ENCODE peak calls at places on chromosomes 12 and 14, in eight cellular contexts. One of them, this sample, is unnamed.

GRCh38 chr12:128408669-128409068 is 141.7 kb downstream of the TMEM132C start:
- DNase-seq in CD4-positive, alpha-beta T cell: no peak
- DNase-seq in pancreas: no peak
- DNase-seq in heart left ventricle: no peak
- DNase-seq in CD8-positive, alpha-beta memory T cell: no peak
- DNase-seq in effector memory CD4-positive, alpha-beta T cell: no peak
- DNase-seq in upper lobe of left lung: no peak
- DNase-seq in cardiac muscle cell: no peak
- DNase-seq in this sample: no peak

GRCh38 chr14:60565211-60565610 is 56.3 kb downstream of the SIX6 start:
- DNase-seq in CD4-positive, alpha-beta T cell: no peak
- DNase-seq in pancreas: no peak
- DNase-seq in heart left ventricle: no peak
- DNase-seq in CD8-positive, alpha-beta memory T cell: no peak
- DNase-seq in effector memory CD4-positive, alpha-beta T cell: no peak
- DNase-seq in upper lobe of left lung: no peak
- DNase-seq in cardiac muscle cell: peak; percentile 81
- DNase-seq in this sample: no peak

GRCh38 chr14:71498151-71498734 is 434.0 kb upstream of the RGS6 start:
- DNase-seq in CD4-positive, alpha-beta T cell: no peak
- DNase-seq in pancreas: no peak
- DNase-seq in heart left ventricle: no peak
- DNase-seq in CD8-positive, alpha-beta memory T cell: no peak
- DNase-seq in effector memory CD4-positive, alpha-beta T cell: no peak
- DNase-seq in upper lobe of left lung: no peak
- DNase-seq in cardiac muscle cell: no peak
- DNase-seq in this sample: no peak

GRCh38 chr12:65613692-65614091 is 210.6 kb upstream of the HMGA2 start:
- DNase-seq in CD4-positive, alpha-beta T cell: no peak
- DNase-seq in pancreas: no peak
- DNase-seq in heart left ventricle: no peak
- DNase-seq in CD8-positive, alpha-beta memory T cell: no peak
- DNase-seq in effector memory CD4-positive, alpha-beta T cell: no peak
- DNase-seq in upper lobe of left lung: no peak
- DNase-seq in cardiac muscle cell: no peak
- DNase-seq in this sample: no peak

GRCh38 chr12:92603741-92604432 is 98.9 kb upstream of the PLEKHG7 start:
- DNase-seq in CD4-positive, alpha-beta T cell: no peak
- DNase-seq in pancreas: no peak
- DNase-seq in heart left ventricle: no peak
- DNase-seq in CD8-positive, alpha-beta memory T cell: no peak
- DNase-seq in effector memory CD4-positive, alpha-beta T cell: no peak
- DNase-seq in upper lobe of left lung: no peak
- DNase-seq in cardiac muscle cell: no peak
- DNase-seq in this sample: no peak

GRCh38 chr12:130827432-130827831 is 11.6 kb downstream of the STX2 start:
- DNase-seq in CD4-positive, alpha-beta T cell: no peak
- DNase-seq in pancreas: no peak
- DNase-seq in heart left ventricle: no peak
- DNase-seq in CD8-positive, alpha-beta memory T cell: no peak
- DNase-seq in effector memory CD4-positive, alpha-beta T cell: no peak
- DNase-seq in upper lobe of left lung: no peak
- DNase-seq in cardiac muscle cell: no peak
- DNase-seq in this sample: no peak

GRCh38 chr12:49331360-49332222 is 5.4 kb downstream of the C1QL4 start:
- DNase-seq in CD4-positive, alpha-beta T cell: no peak
- DNase-seq in pancreas: peak; percentile 78
- DNase-seq in heart left ventricle: peak; percentile 64
- DNase-seq in CD8-positive, alpha-beta memory T cell: no peak
- DNase-seq in effector memory CD4-positive, alpha-beta T cell: no peak
- DNase-seq in upper lobe of left lung: no peak
- DNase-seq in cardiac muscle cell: peak; percentile 84
- DNase-seq in this sample: no peak

GRCh38 chr12:93571360-93571853 is 1.1 kb upstream of the SOCS2 start:
- DNase-seq in CD4-positive, alpha-beta T cell: peak; percentile 44
- DNase-seq in pancreas: peak; percentile 79
- DNase-seq in heart left ventricle: peak; percentile 84
- DNase-seq in CD8-positive, alpha-beta memory T cell: peak; percentile 60
- DNase-seq in effector memory CD4-positive, alpha-beta T cell: peak; percentile 37
- DNase-seq in upper lobe of left lung: peak; percentile 95
- DNase-seq in cardiac muscle cell: peak; percentile 57
- DNase-seq in this sample: no peak

GRCh38 chr14:77140937-77141591 is 527 bp downstream of the ZDHHC22 start:
- DNase-seq in CD4-positive, alpha-beta T cell: no peak
- DNase-seq in pancreas: no peak
- DNase-seq in heart left ventricle: no peak
- DNase-seq in CD8-positive, alpha-beta memory T cell: no peak
- DNase-seq in effector memory CD4-positive, alpha-beta T cell: no peak
- DNase-seq in upper lobe of left lung: peak; percentile 85
- DNase-seq in cardiac muscle cell: peak; percentile 40
- DNase-seq in this sample: no peak

GRCh38 chr12:63916561-63917476 is 72.3 kb downstream of the SRGAP1 start:
- DNase-seq in CD4-positive, alpha-beta T cell: no peak
- DNase-seq in pancreas: no peak
- DNase-seq in heart left ventricle: no peak
- DNase-seq in CD8-positive, alpha-beta memory T cell: no peak
- DNase-seq in effector memory CD4-positive, alpha-beta T cell: no peak
- DNase-seq in upper lobe of left lung: no peak
- DNase-seq in cardiac muscle cell: peak; percentile 53
- DNase-seq in this sample: no peak

GRCh38 chr14:23067847-23068791 is 10.8 kb upstream of the CDH24 start:
- DNase-seq in CD4-positive, alpha-beta T cell: no peak
- DNase-seq in pancreas: no peak
- DNase-seq in heart left ventricle: no peak
- DNase-seq in CD8-positive, alpha-beta memory T cell: no peak
- DNase-seq in effector memory CD4-positive, alpha-beta T cell: no peak
- DNase-seq in upper lobe of left lung: no peak
- DNase-seq in cardiac muscle cell: no peak
- DNase-seq in this sample: no peak

GRCh38 chr12:95804296-95804695 is 13.7 kb upstream of the NTN4 start:
- DNase-seq in CD4-positive, alpha-beta T cell: no peak
- DNase-seq in pancreas: no peak
- DNase-seq in heart left ventricle: no peak
- DNase-seq in CD8-positive, alpha-beta memory T cell: no peak
- DNase-seq in effector memory CD4-positive, alpha-beta T cell: no peak
- DNase-seq in upper lobe of left lung: no peak
- DNase-seq in cardiac muscle cell: no peak
- DNase-seq in this sample: no peak

GRCh38 chr12:11798856-11799530 is 149.5 kb downstream of the ETV6 start:
- DNase-seq in CD4-positive, alpha-beta T cell: no peak
- DNase-seq in pancreas: no peak
- DNase-seq in heart left ventricle: no peak
- DNase-seq in CD8-positive, alpha-beta memory T cell: no peak
- DNase-seq in effector memory CD4-positive, alpha-beta T cell: no peak
- DNase-seq in upper lobe of left lung: no peak
- DNase-seq in cardiac muscle cell: peak; percentile 96
- DNase-seq in this sample: no peak

GRCh38 chr12:57632898-57633825 is at the start of gene B4GALNT1:
- DNase-seq in CD4-positive, alpha-beta T cell: peak; percentile 58
- DNase-seq in pancreas: peak; percentile 60
- DNase-seq in heart left ventricle: no peak
- DNase-seq in CD8-positive, alpha-beta memory T cell: peak; percentile 44
- DNase-seq in effector memory CD4-positive, alpha-beta T cell: no peak
- DNase-seq in upper lobe of left lung: peak; percentile 94
- DNase-seq in cardiac muscle cell: peak; percentile 59
- DNase-seq in this sample: no peak

GRCh38 chr14:103483600-103483999 is 39.0 kb downstream of the CKB start:
- DNase-seq in CD4-positive, alpha-beta T cell: no peak
- DNase-seq in pancreas: no peak
- DNase-seq in heart left ventricle: no peak
- DNase-seq in CD8-positive, alpha-beta memory T cell: no peak
- DNase-seq in effector memory CD4-positive, alpha-beta T cell: no peak
- DNase-seq in upper lobe of left lung: no peak
- DNase-seq in cardiac muscle cell: peak; percentile 64
- DNase-seq in this sample: no peak

GRCh38 chr12:74021937-74022336 is 515.7 kb upstream of the ATXN7L3B start:
- DNase-seq in CD4-positive, alpha-beta T cell: no peak
- DNase-seq in pancreas: peak; percentile 46
- DNase-seq in heart left ventricle: no peak
- DNase-seq in CD8-positive, alpha-beta memory T cell: no peak
- DNase-seq in effector memory CD4-positive, alpha-beta T cell: no peak
- DNase-seq in upper lobe of left lung: no peak
- DNase-seq in cardiac muscle cell: peak; percentile 35
- DNase-seq in this sample: peak; percentile 43

GRCh38 chr14:79325071-79325470 is 886.2 kb downstream of the DIO2 start:
- DNase-seq in CD4-positive, alpha-beta T cell: no peak
- DNase-seq in pancreas: no peak
- DNase-seq in heart left ventricle: no peak
- DNase-seq in CD8-positive, alpha-beta memory T cell: no peak
- DNase-seq in effector memory CD4-positive, alpha-beta T cell: no peak
- DNase-seq in upper lobe of left lung: no peak
- DNase-seq in cardiac muscle cell: no peak
- DNase-seq in this sample: no peak

GRCh38 chr12:96295532-96296160 is 101.5 kb downstream of the ELK3 start:
- DNase-seq in CD4-positive, alpha-beta T cell: no peak
- DNase-seq in pancreas: no peak
- DNase-seq in heart left ventricle: no peak
- DNase-seq in CD8-positive, alpha-beta memory T cell: no peak
- DNase-seq in effector memory CD4-positive, alpha-beta T cell: no peak
- DNase-seq in upper lobe of left lung: no peak
- DNase-seq in cardiac muscle cell: no peak
- DNase-seq in this sample: no peak

GRCh38 chr12:121038861-121039654 is at the start of gene OASL:
- DNase-seq in CD4-positive, alpha-beta T cell: peak; percentile 63
- DNase-seq in pancreas: no peak
- DNase-seq in heart left ventricle: peak; percentile 32
- DNase-seq in CD8-positive, alpha-beta memory T cell: peak; percentile 75
- DNase-seq in effector memory CD4-positive, alpha-beta T cell: peak; percentile 79
- DNase-seq in upper lobe of left lung: no peak
- DNase-seq in cardiac muscle cell: peak; percentile 90
- DNase-seq in this sample: no peak

GRCh38 chr12:132357623-132358186 is 28.3 kb upstream of the GALNT9 start:
- DNase-seq in CD4-positive, alpha-beta T cell: no peak
- DNase-seq in pancreas: no peak
- DNase-seq in heart left ventricle: no peak
- DNase-seq in CD8-positive, alpha-beta memory T cell: no peak
- DNase-seq in effector memory CD4-positive, alpha-beta T cell: no peak
- DNase-seq in upper lobe of left lung: peak; percentile 69
- DNase-seq in cardiac muscle cell: no peak
- DNase-seq in this sample: no peak

GRCh38 chr12:132359971-132360370 is 30.6 kb upstream of the GALNT9 start:
- DNase-seq in CD4-positive, alpha-beta T cell: no peak
- DNase-seq in pancreas: no peak
- DNase-seq in heart left ventricle: no peak
- DNase-seq in CD8-positive, alpha-beta memory T cell: no peak
- DNase-seq in effector memory CD4-positive, alpha-beta T cell: no peak
- DNase-seq in upper lobe of left lung: no peak
- DNase-seq in cardiac muscle cell: no peak
- DNase-seq in this sample: no peak

GRCh38 chr12:132356686-132357622 is 27.6 kb upstream of the GALNT9 start:
- DNase-seq in CD4-positive, alpha-beta T cell: no peak
- DNase-seq in pancreas: peak; percentile 1
- DNase-seq in heart left ventricle: peak; percentile 44
- DNase-seq in CD8-positive, alpha-beta memory T cell: no peak
- DNase-seq in effector memory CD4-positive, alpha-beta T cell: no peak
- DNase-seq in upper lobe of left lung: peak; percentile 47
- DNase-seq in cardiac muscle cell: peak; percentile 86
- DNase-seq in this sample: no peak

GRCh38 chr12:132360906-132361777 is 31.8 kb upstream of the GALNT9 start:
- DNase-seq in CD4-positive, alpha-beta T cell: no peak
- DNase-seq in pancreas: no peak
- DNase-seq in heart left ventricle: no peak
- DNase-seq in CD8-positive, alpha-beta memory T cell: no peak
- DNase-seq in effector memory CD4-positive, alpha-beta T cell: no peak
- DNase-seq in upper lobe of left lung: peak; percentile 74
- DNase-seq in cardiac muscle cell: no peak
- DNase-seq in this sample: no peak

GRCh38 chr12:132359551-132359950 is 30.2 kb upstream of the GALNT9 start:
- DNase-seq in CD4-positive, alpha-beta T cell: no peak
- DNase-seq in pancreas: no peak
- DNase-seq in heart left ventricle: no peak
- DNase-seq in CD8-positive, alpha-beta memory T cell: no peak
- DNase-seq in effector memory CD4-positive, alpha-beta T cell: no peak
- DNase-seq in upper lobe of left lung: no peak
- DNase-seq in cardiac muscle cell: no peak
- DNase-seq in this sample: no peak
- H3K27ac ChIP-seq in CD4-positive, alpha-beta T cell: no peak overlapping the region
- H3K27ac ChIP-seq in pancreas: no peak overlapping the region
- H3K27ac ChIP-seq in heart left ventricle: no peak overlapping the region
- H3K27ac ChIP-seq in CD8-positive, alpha-beta memory T cell: no peak overlapping the region
- H3K27ac ChIP-seq in effector memory CD4-positive, alpha-beta T cell: no peak overlapping the region
- H3K27ac ChIP-seq in upper lobe of left lung: no peak overlapping the region
- H3K27ac ChIP-seq in cardiac muscle cell: no peak overlapping the region
- H3K27ac ChIP-seq in this sample: no peak overlapping the region

GRCh38 chr14:91371990-91372375 is 45.6 kb downstream of the CCDC88C start:
- DNase-seq in CD4-positive, alpha-beta T cell: no peak
- DNase-seq in pancreas: no peak
- DNase-seq in heart left ventricle: no peak
- DNase-seq in CD8-positive, alpha-beta memory T cell: no peak
- DNase-seq in effector memory CD4-positive, alpha-beta T cell: no peak
- DNase-seq in upper lobe of left lung: no peak
- DNase-seq in cardiac muscle cell: no peak
- DNase-seq in this sample: no peak
- H3K27ac ChIP-seq in CD4-positive, alpha-beta T cell: peak overlapping the region; percentile 80
- H3K27ac ChIP-seq in pancreas: no peak overlapping the region
- H3K27ac ChIP-seq in heart left ventricle: no peak overlapping the region
- H3K27ac ChIP-seq in CD8-positive, alpha-beta memory T cell: peak overlapping the region; percentile 34
- H3K27ac ChIP-seq in effector memory CD4-positive, alpha-beta T cell: peak overlapping the region; percentile 78
- H3K27ac ChIP-seq in upper lobe of left lung: peak overlapping the region; percentile 70
- H3K27ac ChIP-seq in cardiac muscle cell: no peak overlapping the region
- H3K27ac ChIP-seq in this sample: no peak overlapping the region

GRCh38 chr14:88802596-88802995 is 9.8 kb upstream of the EML5 start:
- DNase-seq in CD4-positive, alpha-beta T cell: no peak
- DNase-seq in pancreas: no peak
- DNase-seq in heart left ventricle: no peak
- DNase-seq in CD8-positive, alpha-beta memory T cell: no peak
- DNase-seq in effector memory CD4-positive, alpha-beta T cell: no peak
- DNase-seq in upper lobe of left lung: no peak
- DNase-seq in cardiac muscle cell: no peak
- DNase-seq in this sample: no peak
- H3K27ac ChIP-seq in CD4-positive, alpha-beta T cell: no peak overlapping the region
- H3K27ac ChIP-seq in pancreas: no peak overlapping the region
- H3K27ac ChIP-seq in heart left ventricle: no peak overlapping the region
- H3K27ac ChIP-seq in CD8-positive, alpha-beta memory T cell: no peak overlapping the region
- H3K27ac ChIP-seq in effector memory CD4-positive, alpha-beta T cell: no peak overlapping the region
- H3K27ac ChIP-seq in upper lobe of left lung: no peak overlapping the region
- H3K27ac ChIP-seq in cardiac muscle cell: no peak overlapping the region
- H3K27ac ChIP-seq in this sample: no peak overlapping the region

GRCh38 chr12:107355004-107355565 is 261.7 kb upstream of the CRY1 start:
- DNase-seq in CD4-positive, alpha-beta T cell: no peak
- DNase-seq in pancreas: no peak
- DNase-seq in heart left ventricle: no peak
- DNase-seq in CD8-positive, alpha-beta memory T cell: no peak
- DNase-seq in effector memory CD4-positive, alpha-beta T cell: no peak
- DNase-seq in upper lobe of left lung: peak; percentile 6
- DNase-seq in cardiac muscle cell: no peak
- DNase-seq in this sample: no peak

GRCh38 chr12:107352347-107353081 is 259.2 kb upstream of the CRY1 start:
- DNase-seq in CD4-positive, alpha-beta T cell: no peak
- DNase-seq in pancreas: no peak
- DNase-seq in heart left ventricle: no peak
- DNase-seq in CD8-positive, alpha-beta memory T cell: no peak
- DNase-seq in effector memory CD4-positive, alpha-beta T cell: no peak
- DNase-seq in upper lobe of left lung: no peak
- DNase-seq in cardiac muscle cell: no peak
- DNase-seq in this sample: no peak

GRCh38 chr12:107351109-107351508 is 257.8 kb upstream of the CRY1 start:
- DNase-seq in CD4-positive, alpha-beta T cell: no peak
- DNase-seq in pancreas: no peak
- DNase-seq in heart left ventricle: no peak
- DNase-seq in CD8-positive, alpha-beta memory T cell: no peak
- DNase-seq in effector memory CD4-positive, alpha-beta T cell: no peak
- DNase-seq in upper lobe of left lung: no peak
- DNase-seq in cardiac muscle cell: no peak
- DNase-seq in this sample: no peak

GRCh38 chr12:107351716-107352115 is 258.4 kb upstream of the CRY1 start:
- DNase-seq in CD4-positive, alpha-beta T cell: no peak
- DNase-seq in pancreas: no peak
- DNase-seq in heart left ventricle: no peak
- DNase-seq in CD8-positive, alpha-beta memory T cell: no peak
- DNase-seq in effector memory CD4-positive, alpha-beta T cell: no peak
- DNase-seq in upper lobe of left lung: no peak
- DNase-seq in cardiac muscle cell: no peak
- DNase-seq in this sample: no peak

GRCh38 chr12:107353312-107353711 is 260.0 kb upstream of the CRY1 start:
- DNase-seq in CD4-positive, alpha-beta T cell: no peak
- DNase-seq in pancreas: no peak
- DNase-seq in heart left ventricle: no peak
- DNase-seq in CD8-positive, alpha-beta memory T cell: no peak
- DNase-seq in effector memory CD4-positive, alpha-beta T cell: no peak
- DNase-seq in upper lobe of left lung: no peak
- DNase-seq in cardiac muscle cell: no peak
- DNase-seq in this sample: no peak
- H3K27ac ChIP-seq in CD4-positive, alpha-beta T cell: no peak overlapping the region
- H3K27ac ChIP-seq in pancreas: no peak overlapping the region
- H3K27ac ChIP-seq in heart left ventricle: no peak overlapping the region
- H3K27ac ChIP-seq in CD8-positive, alpha-beta memory T cell: no peak overlapping the region
- H3K27ac ChIP-seq in effector memory CD4-positive, alpha-beta T cell: no peak overlapping the region
- H3K27ac ChIP-seq in upper lobe of left lung: no peak overlapping the region
- H3K27ac ChIP-seq in cardiac muscle cell: no peak overlapping the region
- H3K27ac ChIP-seq in this sample: no peak overlapping the region